ENCODE peak calls at places on chromosomes 6 and 20, in eight cellular contexts. Y is body of pancreas, L is pancreas, O is fibroblast of pulmonary artery, T is AG09309, N is lower leg skin, Q is progenitor cell of endocrine pancreas, C is PC-9. Z is an unnamed sample.

GRCh38 chr20:37564388-37565133 is 36.9 kb upstream of the BLCAP start:
- DNase-seq in Y (peak), L (peak), O (peak), T (no peak), N (peak), Q (peak), C (no peak), Z (peak)

GRCh38 chr6:168887621-168888020 is 366.0 kb downstream of the THBS2 start:
- DNase-seq in Y (no peak), L (no peak), O (no peak), T (no peak), N (no peak), Q (no peak), C (no peak), Z (no peak)

GRCh38 chr6:63567966-63568365 is 4.3 kb upstream of the LOC128125822 start:
- DNase-seq in Y (no peak), L (no peak), O (no peak), T (no peak), N (no peak), Q (no peak), C (no peak), Z (no peak)

GRCh38 chr20:52936368-52936986 is 35.7 kb upstream of the TSHZ2 start:
- DNase-seq in Y (no peak), L (no peak), O (no peak), T (no peak), N (no peak), Q (no peak), C (no peak), Z (no peak)

GRCh38 chr20:1536893-1537730 is 20.4 kb downstream of the SIRPD start:
- DNase-seq in Y (no peak), L (no peak), O (no peak), T (no peak), N (no peak), Q (no peak), C (no peak), Z (no peak)

GRCh38 chr20:10309326-10309725 is 90.7 kb downstream of the SNAP25 start:
- DNase-seq in Y (no peak), L (no peak), O (peak), T (peak), N (no peak), Q (no peak), C (peak), Z (no peak)

GRCh38 chr6:111745186-111745585 is 128.1 kb downstream of the FYN start:
- DNase-seq in Y (no peak), L (no peak), O (no peak), T (no peak), N (no peak), Q (no peak), C (no peak), Z (no peak)

GRCh38 chr6:116629467-116630063 is 13.3 kb downstream of the RSPH4A start:
- DNase-seq in Y (no peak), L (no peak), O (peak), T (no peak), N (no peak), Q (no peak), C (no peak), Z (no peak)

GRCh38 chr20:38043512-38044300 is 10.2 kb downstream of the RPRD1B start:
- DNase-seq in Y (no peak), L (no peak), O (peak), T (peak), N (no peak), Q (no peak), C (no peak), Z (no peak)

GRCh38 chr20:24949756-24950127 is 673 bp downstream of the CST7 start:
- DNase-seq in Y (no peak), L (no peak), O (no peak), T (no peak), N (no peak), Q (no peak), C (no peak), Z (peak)

GRCh38 chr6:56004421-56004820 is 129.0 kb upstream of the BMP5 start:
- DNase-seq in Y (no peak), L (no peak), O (peak), T (no peak), N (no peak), Q (no peak), C (no peak), Z (no peak)

GRCh38 chr20:34570859-34571306 is 12.4 kb downstream of the MAP1LC3A start:
- DNase-seq in Y (no peak), L (no peak), O (peak), T (peak), N (no peak), Q (no peak), C (no peak), Z (no peak)

GRCh38 chr6:126091507-126091906 is 105.2 kb downstream of the TRMT11 start:
- DNase-seq in Y (no peak), L (no peak), O (no peak), T (no peak), N (no peak), Q (no peak), C (no peak), Z (no peak)

GRCh38 chr6:108755257-108756240 is 92.7 kb upstream of the ARMC2 start:
- DNase-seq in Y (no peak), L (no peak), O (peak), T (peak), N (peak), Q (no peak), C (no peak), Z (peak)

GRCh38 chr6:108715832-108716231 is 132.4 kb upstream of the ARMC2 start:
- DNase-seq in Y (no peak), L (no peak), O (peak), T (no peak), N (no peak), Q (no peak), C (peak), Z (no peak)

GRCh38 chr6:10759312-10759839 is 11.8 kb downstream of the TMEM14B start:
- DNase-seq in Y (no peak), L (no peak), O (peak), T (peak), N (peak), Q (no peak), C (peak), Z (no peak)

GRCh38 chr20:41480054-41480770 is 113.6 kb upstream of the EMILIN3 start:
- DNase-seq in Y (no peak), L (no peak), O (peak), T (no peak), N (no peak), Q (no peak), C (no peak), Z (no peak)

GRCh38 chr6:148343383-148343782 is 745 bp downstream of the SASH1 start:
- DNase-seq in Y (no peak), L (no peak), O (no peak), T (no peak), N (no peak), Q (no peak), C (peak), Z (no peak)
- TF ChIP-seq CTCF in Y (no peak), L (no peak), O (peak), T (peak), N (no peak), Q (peak), C (no peak), Z (no peak)

GRCh38 chr6:46746691-46747090 is at the start of gene ANKRD66:
- DNase-seq in Y (no peak), L (no peak), O (no peak), T (no peak), N (no peak), Q (no peak), C (no peak), Z (no peak)
- TF ChIP-seq CTCF in Y (no peak), L (no peak), O (no peak), T (no peak), N (no peak), Q (no peak), C (no peak), Z (no peak)

GRCh38 chr20:16576219-16576618 is 3.0 kb upstream of the KIF16B start:
- DNase-seq in Y (no peak), L (no peak), O (no peak), T (no peak), N (no peak), Q (no peak), C (no peak), Z (no peak)

GRCh38 chr20:16574656-16575355 is 1.6 kb upstream of the KIF16B start:
- DNase-seq in Y (peak), L (peak), O (peak), T (no peak), N (peak), Q (peak), C (peak), Z (peak)

GRCh38 chr20:16571333-16571732 is 1.9 kb downstream of the KIF16B start:
- DNase-seq in Y (no peak), L (no peak), O (no peak), T (no peak), N (no peak), Q (no peak), C (no peak), Z (no peak)

GRCh38 chr20:16575390-16576140 is 2.3 kb upstream of the KIF16B start:
- DNase-seq in Y (no peak), L (no peak), O (no peak), T (no peak), N (no peak), Q (no peak), C (no peak), Z (no peak)

GRCh38 chr20:16573011-16573965 is at the start of gene KIF16B:
- DNase-seq in Y (peak), L (peak), O (peak), T (no peak), N (peak), Q (peak), C (peak), Z (peak)
- TF ChIP-seq CTCF in Y (peak), L (no peak), O (no peak), T (no peak), N (no peak), Q (no peak), C (no peak), Z (no peak)

DNA sequence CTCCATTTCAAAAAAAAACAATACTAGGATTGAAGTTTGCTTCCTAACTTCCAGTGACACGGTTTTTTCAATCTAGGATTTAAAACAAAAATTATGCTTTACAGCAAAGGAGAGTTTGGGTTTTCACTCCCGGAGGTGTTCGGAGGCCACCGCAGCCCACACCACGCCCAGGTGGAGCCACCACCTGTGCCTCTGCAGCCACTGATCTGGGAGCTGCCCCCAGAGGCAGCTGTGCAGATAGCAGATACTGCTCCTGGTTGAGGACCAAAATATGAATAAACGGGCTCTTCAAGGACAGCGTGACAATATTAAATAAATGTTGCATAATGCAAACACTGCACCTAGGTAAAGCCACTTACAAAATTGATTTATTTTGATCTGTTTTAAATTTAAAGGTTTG is 30.2 kb downstream of the DLL1 start:
- DNase-seq in Y (peak), L (peak), O (no peak), T (no peak), N (no peak), Q (no peak), C (no peak), Z (no peak)
- TF ChIP-seq CTCF in Y (peak), L (no peak), O (no peak), T (no peak), N (no peak), Q (peak), C (no peak), Z (no peak)

GRCh38 chr6:158205220-158205944 is 37.2 kb downstream of the GTF2H5 start:
- DNase-seq in Y (peak), L (peak), O (no peak), T (no peak), N (no peak), Q (no peak), C (no peak), Z (no peak)
- TF ChIP-seq CTCF in Y (peak), L (peak), O (peak), T (peak), N (no peak), Q (peak), C (peak), Z (peak)

GRCh38 chr6:136031982-136032381 is 180.5 kb downstream of the PDE7B start:
- DNase-seq in Y (no peak), L (no peak), O (peak), T (no peak), N (no peak), Q (no peak), C (no peak), Z (no peak)
- TF ChIP-seq CTCF in Y (peak), L (no peak), O (peak), T (peak), N (no peak), Q (peak), C (peak), Z (peak)

GRCh38 chr6:110041149-110041548 is 63.0 kb downstream of the GPR6 start:
- DNase-seq in Y (no peak), L (no peak), O (no peak), T (no peak), N (peak), Q (no peak), C (no peak), Z (no peak)
- TF ChIP-seq CTCF in Y (no peak), L (no peak), O (no peak), T (no peak), N (no peak), Q (no peak), C (no peak), Z (no peak)

DNA sequence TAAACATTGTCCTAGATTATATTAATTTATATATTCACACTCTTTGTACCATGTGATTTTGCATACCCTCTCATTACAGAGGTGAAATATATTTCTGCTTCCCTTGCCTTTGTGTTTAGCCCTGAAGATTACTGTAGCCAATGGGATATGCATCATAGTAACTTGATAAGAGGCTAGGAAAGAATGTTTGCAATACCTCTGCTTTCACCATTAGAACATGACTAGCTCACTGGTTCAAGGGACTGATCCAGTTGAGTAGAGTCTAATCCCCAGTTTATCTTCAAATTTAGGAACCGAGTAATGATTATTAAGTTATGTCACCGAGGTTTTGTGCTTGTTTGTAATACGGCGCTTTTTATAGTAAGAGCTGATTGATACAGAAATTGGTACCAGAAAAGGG is 552.6 kb upstream of the GJE1 start:
- DNase-seq in Y (no peak), L (no peak), O (peak), T (no peak), N (no peak), Q (no peak), C (no peak), Z (no peak)
- TF ChIP-seq CTCF in Y (no peak), L (no peak), O (no peak), T (no peak), N (no peak), Q (no peak), C (no peak), Z (no peak)

Z was measured in osteocyte.